ENCODE peak calls at places on chromosome 16, in eight cellular contexts. P is ovary, C is heart left ventricle, I is adrenal gland, N is bronchial epithelial cell, Z is PC-3, S is cardiac fibroblast, Y is IMR-90. G is an unnamed sample.

GRCh38 chr16:25264599-25264998 is 7.0 kb upstream of the ZKSCAN2 start:
- DNase-seq in P (no peak), C (no peak), I (no peak), N (no peak), Z (peak; percentile 17), S (peak; percentile 33), Y (no peak), G (no peak)

GRCh38 chr16:67504190-67505021 is 21.1 kb upstream of the AGRP start:
- DNase-seq in P (no peak), C (peak; percentile 76), I (peak; percentile 55), N (no peak), Z (peak; percentile 35), S (no peak), Y (peak; percentile 24), G (no peak)

GRCh38 chr16:89918453-89919347 is at the start of gene MC1R:
- DNase-seq in P (no peak), C (no peak), I (no peak), N (no peak), Z (no peak), S (peak; percentile 66), Y (peak; percentile 21), G (no peak)

GRCh38 chr16:10635367-10636021 is 55.1 kb upstream of the EMP2 start:
- DNase-seq in P (no peak), C (no peak), I (no peak), N (no peak), Z (no peak), S (no peak), Y (no peak), G (no peak)

GRCh38 chr16:1312903-1313302 is 3.5 kb downstream of the UBE2I start:
- DNase-seq in P (no peak), C (no peak), I (no peak), N (no peak), Z (no peak), S (no peak), Y (no peak), G (no peak)

GRCh38 chr16:69820926-69821541 is 58.9 kb downstream of the WWP2 start:
- DNase-seq in P (no peak), C (no peak), I (peak; percentile 36), N (no peak), Z (no peak), S (peak; percentile 40), Y (peak; percentile 24), G (peak; percentile 52)

GRCh38 chr16:2511128-2511785 is 2.5 kb upstream of the ATP6V0C start:
- DNase-seq in P (peak; percentile 91), C (no peak), I (peak; percentile 38), N (peak; percentile 42), Z (no peak), S (peak; percentile 65), Y (peak; percentile 71), G (no peak)

GRCh38 chr16:13351222-13351621 is 449.8 kb downstream of the SHISA9 start:
- DNase-seq in P (no peak), C (no peak), I (no peak), N (no peak), Z (no peak), S (no peak), Y (no peak), G (no peak)

GRCh38 chr16:12206031-12206748 is 229.7 kb downstream of the SNX29 start:
- DNase-seq in P (no peak), C (no peak), I (no peak), N (no peak), Z (no peak), S (no peak), Y (no peak), G (no peak)

GRCh38 chr16:3471518-3472176 is 23.6 kb downstream of the C16orf90 start:
- DNase-seq in P (no peak), C (no peak), I (no peak), N (no peak), Z (no peak), S (no peak), Y (no peak), G (no peak)

GRCh38 chr16:9139965-9140364 is 48.5 kb downstream of the HAPSTR1 start:
- DNase-seq in P (no peak), C (no peak), I (no peak), N (no peak), Z (peak; percentile 29), S (peak; percentile 41), Y (peak; percentile 35), G (no peak)

GRCh38 chr16:2467301-2468141 is 3.6 kb upstream of the NTN3 start:
- DNase-seq in P (peak; percentile 84), C (peak; percentile 85), I (peak; percentile 67), N (peak; percentile 32), Z (peak; percentile 59), S (peak; percentile 76), Y (peak; percentile 72), G (no peak)

GRCh38 chr16:67541391-67542263 is 13.0 kb downstream of the RIPOR1 start:
- DNase-seq in P (peak; percentile 20), C (peak; percentile 59), I (peak; percentile 72), N (peak; percentile 47), Z (peak; percentile 69), S (no peak), Y (peak; percentile 37), G (no peak)

GRCh38 chr16:11363927-11364258 is 18.6 kb downstream of the RMI2 start:
- DNase-seq in P (no peak), C (no peak), I (no peak), N (no peak), Z (no peak), S (no peak), Y (no peak), G (no peak)

GRCh38 chr16:30651124-30652004 is 604 bp downstream of the PRR14 start:
- DNase-seq in P (peak; percentile 68), C (peak; percentile 75), I (peak; percentile 70), N (peak; percentile 29), Z (peak; percentile 64), S (peak; percentile 80), Y (peak; percentile 46), G (peak; percentile 35)
- TF ChIP-seq CTCF in P (peak; percentile 25), C (peak; percentile 74), I (peak; percentile 30), N (peak; percentile 74), Z (peak; percentile 62), S (peak; percentile 24), Y (peak; percentile 75), G (peak; percentile 36)

GRCh38 chr16:23836078-23836403 is 258 bp downstream of the PRKCB start:
- DNase-seq in P (no peak), C (no peak), I (no peak), N (no peak), Z (no peak), S (no peak), Y (no peak), G (no peak)

GRCh38 chr16:23837553-23838308 is 1.9 kb downstream of the PRKCB start:
- DNase-seq in P (no peak), C (no peak), I (no peak), N (no peak), Z (no peak), S (no peak), Y (no peak), G (no peak)

GRCh38 chr16:23838485-23839142 is 2.8 kb downstream of the PRKCB start:
- DNase-seq in P (no peak), C (no peak), I (no peak), N (no peak), Z (no peak), S (no peak), Y (no peak), G (no peak)

GRCh38 chr16:23835390-23836077 is at the start of gene PRKCB:
- DNase-seq in P (peak; percentile 16), C (peak; percentile 73), I (peak; percentile 38), N (peak; percentile 36), Z (no peak), S (peak; percentile 41), Y (peak; percentile 14), G (no peak)

DNA sequence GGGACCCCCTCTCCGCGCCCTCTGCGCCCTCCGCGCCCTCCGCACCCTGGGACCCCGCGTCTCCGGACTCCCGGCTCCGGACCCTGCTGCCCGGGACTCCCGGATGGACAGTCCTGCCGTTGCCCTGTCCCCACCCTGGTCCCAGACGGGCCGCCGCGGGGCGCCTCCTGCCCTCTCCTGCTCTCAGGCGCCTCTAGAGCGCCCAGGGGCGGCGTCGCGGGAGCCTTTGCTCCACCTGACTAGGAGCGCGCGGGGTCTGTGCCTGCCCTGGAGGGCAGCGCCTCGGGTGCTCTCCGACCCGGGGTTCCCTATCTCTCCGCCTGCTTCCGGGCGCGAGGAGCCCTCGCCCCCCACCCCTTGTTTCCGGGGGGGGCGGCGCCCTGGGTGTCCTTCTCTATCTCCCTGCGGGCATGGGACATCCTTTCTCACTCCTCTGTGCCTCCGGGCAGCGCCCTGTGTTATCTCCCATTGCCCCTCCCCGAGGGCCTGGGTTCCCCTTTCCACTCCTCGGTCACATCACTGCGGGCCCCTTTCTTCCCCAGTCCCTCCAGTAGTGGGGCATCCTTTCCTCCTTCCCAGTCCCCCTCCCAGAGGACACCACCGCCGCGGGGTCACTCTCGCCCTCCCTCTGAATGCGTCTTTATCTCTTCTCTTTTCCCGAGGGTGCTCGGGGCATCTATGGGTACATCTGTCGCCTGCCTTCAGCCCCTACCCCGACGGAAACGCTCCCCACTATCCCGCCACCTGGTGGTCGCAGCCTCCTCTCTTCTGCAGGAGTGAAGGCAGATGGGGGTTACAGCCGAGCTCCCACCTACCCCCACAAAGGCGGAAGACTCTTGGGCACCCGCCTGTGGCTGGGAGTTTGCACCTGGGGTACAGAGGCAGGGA is 865 bp downstream of the PRKCB start:
- DNase-seq in P (no peak), C (no peak), I (no peak), N (no peak), Z (no peak), S (no peak), Y (no peak), G (no peak)
- TF ChIP-seq CTCF in P (no peak), C (no peak), I (no peak), N (no peak), Z (no peak), S (no peak), Y (no peak), G (no peak)

DNA sequence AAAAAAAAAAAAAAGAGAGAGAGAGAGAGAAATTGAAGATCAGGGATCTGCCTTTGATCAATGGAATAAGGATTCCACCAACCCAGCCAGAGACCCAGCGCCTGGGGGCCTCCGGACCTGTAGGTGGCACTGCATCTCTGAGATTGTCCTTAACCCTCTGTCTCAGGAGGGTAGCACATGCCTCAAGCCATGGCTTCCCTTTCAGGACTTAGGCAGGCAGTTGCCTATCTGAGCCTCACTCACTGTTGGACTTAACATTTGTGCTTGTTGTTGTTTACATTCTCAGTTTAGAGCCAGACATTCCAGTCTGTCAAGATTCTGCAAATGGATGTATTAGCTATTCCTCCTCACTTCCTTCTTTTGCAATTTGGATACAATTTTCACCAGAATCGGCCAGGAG is 5.1 kb upstream of the SCNN1B start:
- DNase-seq in P (no peak), C (no peak), I (no peak), N (no peak), Z (peak; percentile 26), S (no peak), Y (no peak), G (no peak)
- TF ChIP-seq CTCF in P (no peak), C (no peak), I (no peak), N (peak; percentile 34), Z (peak; percentile 61), S (no peak), Y (no peak), G (no peak)

DNA sequence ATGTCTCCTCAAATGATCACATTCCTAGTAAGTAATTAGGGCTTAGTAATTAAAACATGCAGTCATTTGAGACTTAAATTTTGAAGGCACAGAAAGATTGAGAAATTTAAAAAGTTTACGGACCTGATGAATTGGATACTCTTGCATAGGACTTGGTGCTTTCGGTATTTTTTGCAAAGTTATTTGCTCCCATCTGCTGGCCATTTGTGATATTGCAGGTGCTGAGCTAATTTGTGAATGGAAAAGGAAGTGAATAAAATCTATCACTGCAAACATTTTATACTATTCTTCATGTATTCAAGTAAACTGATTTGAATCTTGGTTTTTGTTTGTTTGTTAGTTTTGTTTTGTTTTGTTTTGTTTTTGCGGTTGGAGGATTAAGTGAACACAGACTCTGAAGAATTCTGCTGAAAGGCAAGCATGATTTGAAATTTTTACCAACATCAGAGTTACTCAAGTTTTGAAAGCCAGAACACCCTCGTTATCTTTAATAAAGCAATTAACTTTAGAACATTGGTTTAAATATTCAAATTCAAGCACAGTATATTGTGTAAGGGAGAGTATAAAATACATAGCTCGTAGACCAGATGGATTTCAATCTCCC is 689.5 kb upstream of the RBFOX1 start:
- DNase-seq in P (peak; percentile 26), C (no peak), I (peak; percentile 27), N (peak; percentile 54), Z (peak; percentile 73), S (peak; percentile 63), Y (peak; percentile 48), G (peak; percentile 10)
- TF ChIP-seq CTCF in P (peak; percentile 27), C (peak; percentile 80), I (peak; percentile 93), N (peak; percentile 59), Z (peak; percentile 78), S (peak; percentile 75), Y (peak; percentile 76), G (peak; percentile 77)

G was measured in AG09319.